ENCODE peak calls at places on chromosomes 2 and 18, in nine cellular contexts. H is activated naive CD4-positive, alpha-beta T cell; S is mammary epithelial cell; J is posterior cingulate gyrus; P is AG20443; X is bronchial epithelial cell; R is HTR-8/SVneo; B is stimulated activated CD4-positive, alpha-beta T cell treated with anti-CD3 and anti-CD28 coated beads, Interleukin-1b, Interleukin-23, amount 100 ng/mL, for 1 hour; K is IMR-90. D is an unnamed sample.

GRCh38 chr2:156476516-156477206 is 40.5 kb downstream of the GPD2 start:
- DNase-seq in H (no peak), S (peak), K (peak), P (peak), X (peak), J (no peak), R (peak), B (no peak), D (peak)

GRCh38 chr2:60053791-60054190 is 499.7 kb downstream of the BCL11A start:
- DNase-seq in H (no peak), B (no peak), R (no peak), J (no peak), S (peak), P (no peak), K (no peak), X (peak), D (no peak)

GRCh38 chr2:168661404-168661869 is 141.0 kb upstream of the NOSTRIN start:
- DNase-seq in X (no peak), P (no peak), S (no peak), R (no peak), H (no peak), K (no peak), J (no peak), B (no peak), D (no peak)

GRCh38 chr2:138718405-138718804 is 61.8 kb downstream of the NXPH2 start:
- DNase-seq in S (peak), X (peak), J (no peak), B (no peak), H (no peak), R (no peak), P (no peak), K (no peak), D (no peak)

GRCh38 chr18:8778824-8779223 is 73.5 kb downstream of the MTCL1 start:
- DNase-seq in P (no peak), H (no peak), X (no peak), S (no peak), J (no peak), K (no peak), B (no peak), R (no peak), D (no peak)

GRCh38 chr18:33839452-33840225 is 261.6 kb downstream of the ASXL3 start:
- DNase-seq in B (no peak), R (no peak), S (peak), H (no peak), X (peak), J (peak), P (peak), K (peak), D (peak)

GRCh38 chr2:67215214-67215613 is 181.9 kb upstream of the ETAA1 start:
- DNase-seq in S (peak), R (peak), P (peak), B (no peak), H (no peak), J (no peak), X (peak), K (peak), D (peak)

GRCh38 chr2:219551412-219551811 is 7.6 kb downstream of the TMEM198 start:
- DNase-seq in R (peak), H (no peak), J (no peak), B (no peak), P (peak), S (peak), X (peak), K (peak), D (peak)

GRCh38 chr18:8820701-8821465 is 115.5 kb downstream of the MTCL1 start:
- DNase-seq in H (no peak), B (no peak), P (no peak), K (no peak), X (no peak), S (no peak), J (no peak), R (no peak), D (no peak)

GRCh38 chr18:2851771-2852170 is 5.0 kb downstream of the EMILIN2 start:
- DNase-seq in J (no peak), K (no peak), B (no peak), R (no peak), P (no peak), X (no peak), S (no peak), H (no peak), D (no peak)

GRCh38 chr2:66957677-66958076 is 439.5 kb upstream of the ETAA1 start:
- DNase-seq in S (no peak), P (no peak), B (no peak), X (no peak), R (no peak), J (no peak), H (no peak), K (no peak), D (no peak)

GRCh38 chr18:78584167-78585022 is 395.2 kb upstream of the SALL3 start:
- DNase-seq in K (no peak), J (no peak), S (no peak), X (no peak), P (no peak), R (no peak), B (no peak), H (no peak), D (no peak)

GRCh38 chr2:24477229-24477628 is 13.8 kb upstream of the NCOA1 start:
- DNase-seq in K (no peak), H (no peak), J (no peak), S (no peak), P (no peak), R (no peak), X (no peak), B (no peak), D (no peak)

GRCh38 chr2:37802106-37802791 is 122.8 kb upstream of the RMDN2 start:
- DNase-seq in P (no peak), S (peak), X (peak), K (peak), J (no peak), R (no peak), H (no peak), B (no peak), D (peak)

GRCh38 chr2:134705861-134706586 is 12.8 kb downstream of the TMEM163 start:
- DNase-seq in K (no peak), B (no peak), S (no peak), H (no peak), R (no peak), P (no peak), X (no peak), J (no peak), D (no peak)

GRCh38 chr2:187338679-187339121 is 109.4 kb downstream of the CALCRL start:
- DNase-seq in J (no peak), R (no peak), X (no peak), H (no peak), S (no peak), B (no peak), P (no peak), K (no peak), D (no peak)

GRCh38 chr2:180456811-180457210 is 449.7 kb upstream of the CWC22 start:
- DNase-seq in K (no peak), B (no peak), H (no peak), R (no peak), X (no peak), P (no peak), J (no peak), S (no peak), D (no peak)

GRCh38 chr2:238425505-238425978 is 1.2 kb upstream of the ASB1 start:
- DNase-seq in K (no peak), J (no peak), P (no peak), B (no peak), H (no peak), X (no peak), S (no peak), R (no peak), D (no peak)

GRCh38 chr18:183769-184168 is 25.4 kb downstream of the USP14 start:
- DNase-seq in P (peak), H (no peak), K (no peak), R (no peak), X (no peak), J (no peak), B (no peak), S (no peak), D (no peak)

GRCh38 chr2:38600242-38600891 is 2.4 kb downstream of the HNRNPLL start:
- DNase-seq in J (no peak), B (no peak), H (no peak), X (no peak), S (no peak), P (no peak), K (no peak), R (no peak), D (peak)

GRCh38 chr18:27748336-27748735 is 428.6 kb downstream of the CDH2 start:
- DNase-seq in S (no peak), B (no peak), P (no peak), J (no peak), H (no peak), R (no peak), X (no peak), K (no peak), D (no peak)

GRCh38 chr2:106358081-106358480 is 110.1 kb downstream of the RGPD3 start:
- DNase-seq in H (no peak), J (no peak), K (no peak), B (no peak), S (no peak), X (no peak), P (no peak), R (no peak), D (no peak)

GRCh38 chr2:20232837-20233207 is 7.9 kb upstream of the SDC1 start:
- DNase-seq in P (no peak), B (no peak), X (peak), J (no peak), K (no peak), H (no peak), S (peak), R (no peak), D (no peak)

GRCh38 chr2:11681722-11682589 is 12.0 kb upstream of the NTSR2 start:
- DNase-seq in S (no peak), K (no peak), H (peak), X (peak), R (peak), J (peak), B (peak), P (peak), D (no peak)

GRCh38 chr2:223047260-223047761 is 4.7 kb upstream of the KCNE4 start:
- DNase-seq in B (no peak), R (peak), J (no peak), P (peak), S (peak), H (no peak), K (peak), X (peak), D (peak)

GRCh38 chr2:50650398-50650810 is 381.5 kb downstream of the NRXN1 start:
- DNase-seq in S (no peak), J (no peak), R (no peak), K (no peak), P (no peak), X (peak), H (no peak), B (no peak), D (no peak)

GRCh38 chr2:67259581-67260347 is 137.4 kb upstream of the ETAA1 start:
- DNase-seq in K (peak), B (no peak), H (no peak), S (peak), J (no peak), P (peak), R (peak), X (peak), D (peak)

GRCh38 chr2:9008951-9009664 is 5.6 kb upstream of the MBOAT2 start:
- DNase-seq in K (no peak), P (no peak), B (no peak), S (no peak), H (no peak), R (no peak), J (no peak), X (peak), D (peak)

GRCh38 chr18:63881851-63882250 is 5.7 kb upstream of the SERPINB2 start:
- DNase-seq in K (peak), S (peak), B (no peak), X (peak), R (no peak), H (no peak), J (no peak), P (peak), D (no peak)

GRCh38 chr2:129829577-129829976 is 149.9 kb upstream of the RAB6C start:
- DNase-seq in S (peak), J (no peak), B (no peak), H (no peak), X (no peak), P (no peak), R (no peak), K (no peak), D (no peak)

GRCh38 chr18:24913507-24914147 is 438.3 kb downstream of the ZNF521 start:
- DNase-seq in K (no peak), X (no peak), P (peak), B (no peak), S (no peak), R (no peak), H (no peak), J (no peak), D (peak)

GRCh38 chr2:133040175-133040574 is 370.2 kb upstream of the LYPD1 start:
- DNase-seq in X (peak), P (no peak), R (no peak), B (no peak), H (no peak), K (peak), J (no peak), S (peak), D (no peak)

GRCh38 chr2:172743143-172743542 is 7.5 kb downstream of the RAPGEF4 start:
- DNase-seq in S (no peak), P (no peak), K (no peak), R (no peak), B (no peak), H (no peak), J (no peak), X (no peak), D (no peak)